ENCODE peak calls at places on chromosomes 12 and 14, in ten cellular contexts. V is GM12892, H is body of pancreas, Y is ovary, R is A549, O is lower leg skin, S is heart left ventricle, M is IMR-90, F is Peyer's patch, U is HCT116. J is an unnamed sample.

GRCh38 chr12:128976120-128976519 is 122.8 kb downstream of the GLT1D1 start:
- DNase-seq in R (peak; percentile 23), S (no peak), O (no peak), M (no peak), Y (no peak), V (no peak), H (peak; percentile 16), F (no peak), U (no peak), J (peak; percentile 39)

GRCh38 chr12:116670859-116671258 is 67.0 kb downstream of the SPRING1 start:
- DNase-seq in V (no peak), R (no peak), F (no peak), M (no peak), U (no peak), H (no peak), O (no peak), S (no peak), Y (no peak), J (no peak)

GRCh38 chr12:116244001-116244400 is 33.5 kb downstream of the MED13L start:
- DNase-seq in O (no peak), R (peak; percentile 30), V (no peak), F (no peak), U (no peak), H (no peak), Y (no peak), M (peak; percentile 74), S (no peak), J (no peak)

GRCh38 chr14:80978403-80978802 is 23.0 kb downstream of the TSHR start:
- DNase-seq in M (no peak), V (no peak), F (no peak), S (no peak), H (no peak), U (no peak), R (no peak), O (no peak), Y (no peak), J (no peak)

GRCh38 chr14:100834441-100835277 is 8.7 kb downstream of the MEG3 start:
- DNase-seq in U (no peak), O (no peak), F (no peak), R (no peak), H (no peak), M (no peak), V (no peak), S (peak; percentile 52), Y (no peak), J (no peak)

GRCh38 chr14:69693145-69693544 is 73.8 kb upstream of the SRSF5 start:
- DNase-seq in F (peak; percentile 59), R (no peak), U (no peak), V (no peak), S (no peak), Y (peak; percentile 46), H (no peak), O (no peak), M (no peak), J (no peak)

GRCh38 chr12:95244350-95244749 is 26.7 kb downstream of the VEZT start:
- DNase-seq in H (no peak), S (no peak), F (no peak), M (no peak), O (no peak), R (no peak), U (no peak), Y (no peak), V (no peak), J (peak; percentile 86)

GRCh38 chr14:29061702-29062101 is 295.1 kb downstream of the FOXG1 start:
- DNase-seq in S (no peak), F (no peak), M (no peak), H (no peak), R (no peak), V (no peak), O (no peak), U (no peak), Y (no peak), J (no peak)

GRCh38 chr12:94498073-94498472 is 38.4 kb upstream of the CEP83 start:
- DNase-seq in V (no peak), H (no peak), M (no peak), O (no peak), Y (no peak), R (peak; percentile 36), U (no peak), F (no peak), S (no peak), J (peak; percentile 25)

GRCh38 chr14:44204061-44204815 is 302.8 kb downstream of the FSCB start:
- DNase-seq in F (no peak), V (no peak), S (no peak), Y (no peak), O (no peak), R (no peak), U (no peak), M (no peak), H (no peak), J (no peak)

GRCh38 chr12:62803756-62804155 is 131.2 kb downstream of the PPM1H start:
- DNase-seq in O (no peak), S (no peak), R (no peak), H (no peak), Y (no peak), M (no peak), F (no peak), U (no peak), V (no peak), J (no peak)

GRCh38 chr12:127310548-127310947 is 956.4 kb upstream of the TMEM132C start:
- DNase-seq in Y (no peak), U (no peak), R (no peak), F (no peak), S (no peak), M (no peak), H (no peak), V (no peak), O (no peak), J (no peak)

GRCh38 chr12:5713599-5714001 is 231.5 kb downstream of the ANO2 start:
- DNase-seq in S (no peak), Y (no peak), M (no peak), H (no peak), V (no peak), R (no peak), O (no peak), U (no peak), F (no peak), J (no peak)

GRCh38 chr12:49733219-49734017 is 7.9 kb upstream of the TMBIM6 start:
- DNase-seq in R (no peak), Y (no peak), F (no peak), M (no peak), H (no peak), V (no peak), O (no peak), S (no peak), U (no peak), J (no peak)

GRCh38 chr12:49728446-49728845 is 12.9 kb upstream of the TMBIM6 start:
- DNase-seq in V (no peak), O (no peak), F (no peak), S (no peak), Y (no peak), R (no peak), H (no peak), M (no peak), U (no peak), J (no peak)

GRCh38 chr12:49730568-49731101 is 10.7 kb upstream of the TMBIM6 start:
- DNase-seq in R (peak; percentile 38), M (no peak), H (no peak), Y (no peak), U (no peak), V (no peak), F (no peak), O (no peak), S (no peak), J (peak; percentile 90)

GRCh38 chr12:49730050-49730449 is 11.3 kb upstream of the TMBIM6 start:
- DNase-seq in R (no peak), S (no peak), M (no peak), O (no peak), V (no peak), F (no peak), Y (no peak), U (no peak), H (no peak), J (no peak)
- TF ChIP-seq POLR2A in R (no peak), S (no peak), M (no peak), O (no peak), V (no peak), F (no peak), Y (no peak), U (no peak), H (no peak), J (no peak)

DNA sequence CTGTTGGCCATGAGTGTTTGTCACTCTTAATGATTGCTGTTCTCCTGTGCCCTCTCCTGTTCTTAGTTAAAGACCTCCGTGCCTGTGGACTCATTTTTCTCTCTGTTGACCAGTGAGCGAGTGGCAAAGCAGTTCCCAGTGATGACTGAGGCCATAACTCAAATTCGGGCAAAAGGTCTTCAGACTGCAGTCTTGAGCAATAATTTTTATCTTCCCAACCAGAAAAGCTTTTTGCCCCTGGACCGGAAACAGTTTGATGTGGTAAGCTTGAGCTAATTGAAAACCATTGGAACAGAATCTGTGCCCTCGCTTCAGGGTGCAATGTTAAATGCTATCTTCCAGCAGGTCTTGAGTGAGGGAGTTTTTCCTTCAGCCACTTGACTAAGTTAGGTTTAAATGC is 19.8 kb downstream of the ACAD10 start:
- DNase-seq in H (no peak), F (no peak), U (no peak), Y (no peak), R (no peak), M (no peak), S (no peak), V (no peak), O (no peak), J (no peak)
- TF ChIP-seq POLR2A in H (no peak), F (no peak), U (no peak), Y (no peak), R (no peak), M (no peak), S (no peak), V (no peak), O (no peak), J (no peak)

DNA sequence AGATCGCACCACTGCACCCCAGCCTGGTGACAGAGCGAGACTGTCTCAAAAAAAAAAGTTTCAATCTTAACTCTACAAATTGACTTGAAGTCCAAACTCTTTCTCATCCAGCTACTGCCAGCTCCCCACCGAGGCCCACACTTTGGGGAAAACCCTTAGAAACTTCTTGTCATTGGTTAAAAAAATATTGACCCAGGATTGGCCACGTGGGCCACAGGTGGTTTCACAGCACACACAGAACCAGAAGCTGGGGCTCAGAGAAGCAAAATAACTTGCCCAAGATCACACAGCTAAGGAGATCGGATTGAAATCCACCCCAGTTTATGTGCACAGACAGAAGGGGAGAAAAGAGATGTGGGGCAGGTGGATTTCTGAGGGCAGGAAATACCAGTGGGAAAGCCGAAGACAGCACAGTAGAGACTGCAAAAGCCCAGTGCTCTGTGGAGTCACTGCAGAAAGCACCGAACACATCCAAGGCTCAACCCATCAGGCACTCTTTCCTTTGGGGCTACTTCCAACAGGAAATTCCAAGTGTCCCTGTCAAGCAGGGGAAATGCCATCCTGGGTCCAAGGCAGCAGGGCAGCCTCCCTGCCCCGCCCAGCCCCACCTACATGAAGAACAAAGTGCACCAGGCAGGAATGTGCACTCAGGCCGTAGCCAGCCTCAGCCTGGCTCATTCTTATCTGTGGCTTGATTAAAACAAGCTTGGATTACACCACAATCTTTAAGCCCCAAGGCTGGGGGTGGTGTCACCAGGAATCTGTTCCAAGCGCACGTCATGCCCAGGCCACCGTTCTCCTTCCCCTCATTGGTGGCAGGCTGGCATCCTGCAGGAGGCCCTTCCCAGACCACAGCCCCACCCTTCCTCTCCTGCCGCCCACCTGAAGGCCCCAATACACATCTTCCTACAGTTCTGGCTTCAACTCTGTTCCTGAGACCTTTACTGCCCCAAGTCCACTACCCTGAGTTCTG is 72.5 kb downstream of the ITPK1 start:
- DNase-seq in S (peak; percentile 77), U (peak; percentile 89), Y (no peak), O (peak; percentile 62), R (peak; percentile 95), H (peak; percentile 90), F (no peak), V (no peak), M (peak; percentile 63), J (peak; percentile 36)
- TF ChIP-seq POLR2A in S (no peak), U (no peak), Y (no peak), O (no peak), R (peak; percentile 30), H (no peak), F (peak; percentile 44), V (no peak), M (no peak), J (no peak)

GRCh38 chr12:43805857-43806736 is at the start of gene TWF1:
- DNase-seq in F (peak; percentile 85), M (peak; percentile 70), H (peak; percentile 88), R (peak; percentile 82), S (peak; percentile 95), V (peak; percentile 78), O (peak; percentile 82), U (peak; percentile 27), Y (peak; percentile 87), J (peak; percentile 93)
- TF ChIP-seq POLR2A in F (peak; percentile 92), M (peak; percentile 73), H (peak; percentile 82), R (peak; percentile 78), S (no peak), V (peak; percentile 89), O (no peak), U (peak; percentile 60), Y (peak; percentile 65), J (peak; percentile 90)

J was measured in erythroblast.